ENCODE peak calls at places on chromosomes 5 and 9, in five cellular contexts. H, A, X, B and Q are unnamed samples.

GRCh38 chr5:17400724-17401508 is 97.1 kb upstream of the TAF11L2 start:
- DNase-seq in H (no peak), A (no peak), X (peak), B (peak), Q (no peak)

GRCh38 chr5:59786271-59786805 is 107.2 kb downstream of the PDE4D start:
- DNase-seq in H (peak), A (no peak), X (peak), B (no peak), Q (no peak)

GRCh38 chr5:43231977-43232376 is 40.0 kb downstream of the NIM1K start:
- DNase-seq in H (no peak), A (no peak), X (no peak), B (no peak), Q (no peak)

GRCh38 chr5:35598707-35599370 is 18.8 kb upstream of the SPEF2 start:
- DNase-seq in H (no peak), A (no peak), X (peak), B (no peak), Q (no peak)

GRCh38 chr5:162160401-162160800 is 92.8 kb downstream of the GABRG2 start:
- DNase-seq in H (no peak), A (no peak), X (no peak), B (no peak), Q (no peak)

GRCh38 chr9:119044801-119045200 is 324.4 kb downstream of the BRINP1 start:
- DNase-seq in H (no peak), A (no peak), X (no peak), B (no peak), Q (no peak)

GRCh38 chr5:142387022-142387682 is 62.3 kb upstream of the SPRY4 start:
- DNase-seq in H (no peak), A (no peak), X (no peak), B (no peak), Q (no peak)

GRCh38 chr5:178333821-178334481 is 101.3 kb upstream of the PHYKPL start:
- DNase-seq in H (no peak), A (no peak), X (no peak), B (no peak), Q (no peak)

GRCh38 chr9:15136646-15137045 is 170.4 kb downstream of the TTC39B start:
- DNase-seq in H (no peak), A (no peak), X (peak), B (peak), Q (no peak)

GRCh38 chr9:36788534-36788933 is 215.8 kb downstream of the MELK start:
- DNase-seq in H (no peak), A (no peak), X (peak), B (no peak), Q (no peak)

GRCh38 chr9:30575691-30576090 is 1808.8 kb upstream of the ACO1 start:
- DNase-seq in H (no peak), A (no peak), X (no peak), B (no peak), Q (no peak)

GRCh38 chr5:120449501-120449900 is 14.6 kb upstream of the PRR16 start:
- DNase-seq in H (no peak), A (no peak), X (no peak), B (no peak), Q (no peak)

GRCh38 chr9:81600631-81601030 is 88.7 kb downstream of the TLE1 start:
- DNase-seq in H (no peak), A (no peak), X (no peak), B (no peak), Q (no peak)

GRCh38 chr9:129202613-129203555 is 24.8 kb upstream of the IER5L start:
- DNase-seq in H (peak), A (peak), X (peak), B (peak), Q (peak)

GRCh38 chr9:129750010-129750409 is 2.8 kb downstream of the PTGES start:
- DNase-seq in H (peak), A (no peak), X (peak), B (no peak), Q (no peak)

GRCh38 chr5:157761690-157762611 is 18.4 kb downstream of the LSM11 start:
- DNase-seq in H (no peak), A (no peak), X (peak), B (peak), Q (no peak)

GRCh38 chr5:16866795-16867584 is 69.1 kb downstream of the MYO10 start:
- DNase-seq in H (peak), A (no peak), X (peak), B (no peak), Q (no peak)

GRCh38 chr5:136963521-136963920 is 535.6 kb downstream of the SPOCK1 start:
- DNase-seq in H (no peak), A (no peak), X (no peak), B (no peak), Q (no peak)

GRCh38 chr5:93578813-93579560 is 2.0 kb downstream of the NR2F1-AS1 start:
- DNase-seq in H (peak), A (peak), X (peak), B (peak), Q (peak)

GRCh38 chr9:12766357-12766756 is 8.5 kb upstream of the LURAP1L start:
- DNase-seq in H (no peak), A (no peak), X (no peak), B (no peak), Q (no peak)

GRCh38 chr9:130150779-130151381 is 21.3 kb upstream of the NCS1 start:
- DNase-seq in H (no peak), A (no peak), X (peak), B (no peak), Q (no peak)

GRCh38 chr5:43702815-43703214 is 99.8 kb downstream of the NNT start:
- DNase-seq in H (no peak), A (no peak), X (peak), B (no peak), Q (no peak)

GRCh38 chr9:137276757-137277328 is 683 bp upstream of the TOR4A start:
- DNase-seq in H (peak), A (no peak), X (peak), B (peak), Q (no peak)

GRCh38 chr9:98805506-98806272 is 1.8 kb upstream of the GALNT12 start:
- DNase-seq in H (no peak), A (no peak), X (no peak), B (no peak), Q (no peak)

GRCh38 chr5:74206571-74207550 is 433.7 kb downstream of the ENC1 start:
- DNase-seq in H (peak), A (peak), X (peak), B (no peak), Q (peak)